ENCODE peak calls at places on chromosomes 7 and 10, in seven cellular contexts. J is astrocyte of the spinal cord, D is Caco-2, E is endothelial cell, V is cardiac muscle cell, I is neural progenitor cell, Z is suprapubic skin. P is an unnamed sample.

GRCh38 chr10:78150756-78151155 is 117.1 kb downstream of the RPS24 start:
- DNase-seq in V (no peak), E (no peak), Z (no peak), J (no peak), D (no peak), I (no peak), P (no peak)

GRCh38 chr7:131501422-131501821 is 55.0 kb downstream of the PODXL start:
- DNase-seq in D (no peak), I (no peak), E (no peak), V (no peak), J (peak; percentile 83), Z (no peak), P (no peak)

GRCh38 chr10:119817991-119818888 is 54.4 kb downstream of the MCMBP start:
- DNase-seq in V (peak; percentile 86), D (no peak), Z (peak; percentile 80), J (peak; percentile 62), E (peak; percentile 94), I (peak; percentile 96), P (peak; percentile 20)

GRCh38 chr10:14553434-14553833 is 221.3 kb downstream of the FAM107B start:
- DNase-seq in Z (no peak), D (no peak), V (no peak), I (no peak), J (peak; percentile 52), E (no peak), P (no peak)

GRCh38 chr10:101133489-101134298 is 2.6 kb downstream of the TLX1 start:
- DNase-seq in Z (no peak), D (no peak), E (no peak), I (peak; percentile 72), J (no peak), V (no peak), P (no peak)

GRCh38 chr7:4650471-4651047 is 31.5 kb upstream of the FOXK1 start:
- DNase-seq in D (no peak), V (no peak), Z (no peak), E (no peak), I (peak; percentile 97), J (peak; percentile 44), P (no peak)

GRCh38 chr10:123134915-123135414 is 805 bp upstream of the HMX3 start:
- DNase-seq in D (no peak), V (no peak), J (no peak), I (peak; percentile 22), Z (no peak), E (no peak), P (no peak)

GRCh38 chr10:7444576-7445226 is 33.9 kb upstream of the SFMBT2 start:
- DNase-seq in D (no peak), V (no peak), I (peak; percentile 15), E (peak; percentile 9), J (no peak), Z (no peak), P (no peak)

GRCh38 chr7:140625908-140626868 is 14.4 kb downstream of the DENND2A start:
- DNase-seq in Z (peak; percentile 92), J (peak; percentile 99), D (peak; percentile 66), V (peak; percentile 46), E (peak; percentile 43), I (peak; percentile 48), P (no peak)

GRCh38 chr10:86345296-86346168 is 21.1 kb downstream of the GRID1 start:
- DNase-seq in J (no peak), Z (peak; percentile 19), I (peak; percentile 50), D (peak; percentile 85), E (no peak), V (peak; percentile 31), P (no peak)

GRCh38 chr7:139526578-139527544 is 3.4 kb downstream of the CLEC2L start:
- DNase-seq in Z (no peak), D (no peak), V (no peak), J (peak; percentile 86), I (no peak), E (no peak), P (no peak)

GRCh38 chr10:18159596-18159995 is 19.4 kb downstream of the CACNB2 start:
- DNase-seq in Z (no peak), D (no peak), J (no peak), V (no peak), E (no peak), I (no peak), P (no peak)

GRCh38 chr7:22723642-22724041 is 3.4 kb upstream of the IL6 start:
- DNase-seq in J (no peak), V (no peak), D (no peak), E (no peak), Z (no peak), I (no peak), P (no peak)

GRCh38 chr10:109886037-109886787 is 37.1 kb downstream of the XPNPEP1 start:
- DNase-seq in J (peak; percentile 15), V (no peak), I (no peak), D (no peak), Z (no peak), E (no peak), P (no peak)

GRCh38 chr10:24718031-24718855 is 5.4 kb downstream of the ARHGAP21 start:
- DNase-seq in D (no peak), J (peak; percentile 60), E (no peak), I (no peak), Z (no peak), V (no peak), P (no peak)

GRCh38 chr10:79552143-79552542 is 8.1 kb downstream of the SFTPA2 start:
- DNase-seq in E (no peak), D (no peak), V (no peak), I (no peak), Z (no peak), J (no peak), P (no peak)

GRCh38 chr10:119444866-119445265 is 97.7 kb downstream of the RGS10 start:
- DNase-seq in D (no peak), J (no peak), Z (peak; percentile 63), E (no peak), I (no peak), V (no peak), P (no peak)

GRCh38 chr7:1940402-1940786 is 270.3 kb downstream of the ELFN1 start:
- DNase-seq in Z (no peak), D (no peak), I (no peak), J (peak; percentile 65), E (no peak), V (no peak), P (peak; percentile 88)

GRCh38 chr10:98364432-98365102 is 50.4 kb downstream of the PYROXD2 start:
- DNase-seq in E (no peak), I (no peak), Z (no peak), D (no peak), J (no peak), V (no peak), P (no peak)

GRCh38 chr10:125041856-125042506 is 100.1 kb downstream of the ZRANB1 start:
- DNase-seq in D (no peak), Z (no peak), J (no peak), I (no peak), E (no peak), V (no peak), P (no peak)

GRCh38 chr10:43076311-43076875 is 476 bp upstream of the RET start:
- DNase-seq in D (no peak), J (peak; percentile 3), I (peak; percentile 68), V (no peak), E (no peak), Z (no peak), P (no peak)

GRCh38 chr10:95561200-95562177 is at the start of gene SORBS1:
- DNase-seq in V (peak; percentile 98), D (peak; percentile 98), E (peak; percentile 95), I (peak; percentile 98), Z (peak; percentile 97), J (peak; percentile 96), P (peak; percentile 91)

GRCh38 chr10:125165584-125166340 is 5.4 kb upstream of the CTBP2 start:
- DNase-seq in D (no peak), Z (no peak), J (no peak), V (no peak), I (peak; percentile 1), E (no peak), P (no peak)

GRCh38 chr7:95476904-95477594 is 8.7 kb upstream of the ASB4 start:
- DNase-seq in J (peak; percentile 80), Z (no peak), E (peak; percentile 57), V (peak; percentile 79), I (peak; percentile 85), D (peak; percentile 74), P (peak; percentile 27)

GRCh38 chr7:95479992-95480624 is 5.6 kb upstream of the ASB4 start:
- DNase-seq in J (no peak), V (no peak), I (no peak), Z (no peak), D (no peak), E (no peak), P (no peak)

GRCh38 chr7:95476072-95476845 is 9.5 kb upstream of the ASB4 start:
- DNase-seq in V (no peak), I (no peak), E (no peak), D (no peak), Z (no peak), J (peak; percentile 42), P (no peak)

GRCh38 chr7:95481768-95482167 is 4.0 kb upstream of the ASB4 start:
- DNase-seq in V (no peak), D (no peak), J (no peak), E (no peak), Z (no peak), I (no peak), P (no peak)

GRCh38 chr7:95478139-95479037 is 7.4 kb upstream of the ASB4 start:
- DNase-seq in J (peak; percentile 61), I (peak; percentile 54), V (peak; percentile 27), E (peak; percentile 40), D (peak; percentile 72), Z (no peak), P (no peak)
- TF ChIP-seq CTCF in J (peak; percentile 55), I (peak; percentile 57), V (peak; percentile 73), E (no peak), D (peak; percentile 67), Z (no peak), P (no peak)

GRCh38 chr7:118949031-118949430 is 724.5 kb downstream of the ANKRD7 start:
- DNase-seq in J (peak; percentile 8), D (no peak), V (no peak), Z (no peak), E (no peak), I (no peak), P (no peak)
- TF ChIP-seq CTCF in J (no peak), D (no peak), V (no peak), Z (no peak), E (no peak), I (no peak), P (no peak)

DNA sequence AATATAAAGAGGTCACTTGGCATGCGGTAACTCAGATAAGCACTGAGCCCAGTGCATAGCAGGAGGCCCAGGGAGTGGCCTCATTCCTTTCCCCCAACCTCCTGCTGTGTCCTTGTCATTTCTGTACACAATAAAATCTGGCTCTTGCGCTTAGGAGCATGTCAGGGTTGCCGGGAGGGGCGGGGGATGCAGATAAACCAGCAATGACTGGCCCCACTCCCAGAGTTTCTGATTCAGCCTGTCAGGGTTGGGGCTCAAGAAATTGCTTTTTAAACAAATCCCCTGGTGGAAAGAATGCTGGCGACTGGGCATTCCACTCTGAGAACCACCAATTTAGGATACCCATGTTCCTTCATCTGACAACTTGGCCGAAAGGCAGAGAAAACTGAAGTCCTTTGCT is 376.5 kb downstream of the TCERG1L start:
- DNase-seq in J (no peak), I (peak; percentile 64), Z (no peak), D (no peak), V (no peak), E (no peak), P (no peak)
- TF ChIP-seq CTCF in J (no peak), I (peak; percentile 9), Z (no peak), D (no peak), V (no peak), E (no peak), P (no peak)

DNA sequence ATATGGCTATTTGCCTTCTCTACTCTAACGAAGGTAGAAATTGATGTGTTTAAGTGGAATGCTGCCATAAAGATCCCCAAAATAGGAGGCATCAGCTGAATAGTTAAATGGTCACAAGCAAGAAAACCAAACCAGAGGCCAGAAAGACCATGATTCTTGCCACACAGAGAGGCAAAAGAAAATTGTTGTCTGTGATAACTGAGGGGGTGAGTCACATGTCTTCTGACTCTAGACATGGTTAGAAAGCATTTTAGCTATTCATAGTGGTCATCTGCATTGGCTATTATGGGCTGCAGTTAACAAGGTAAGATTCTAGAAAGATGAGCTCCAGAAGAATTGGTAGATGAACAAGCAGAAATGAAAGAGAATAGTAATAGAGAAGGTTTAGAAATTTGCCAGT is 361.4 kb upstream of the NPSR1 start:
- DNase-seq in E (no peak), J (peak; percentile 37), I (no peak), D (no peak), V (no peak), Z (no peak), P (no peak)
- TF ChIP-seq CTCF in E (no peak), J (no peak), I (no peak), D (no peak), V (no peak), Z (no peak), P (no peak)

P was measured in natural killer cell.